ENCODE peak calls at places on chromosomes 2 and 18, in seven cellular contexts. U is cardiac muscle cell, C is thoracic aorta, W is neuronal stem cell, K is GM23248, V is sigmoid colon, E is aorta. Z is an unnamed sample.

GRCh38 chr2:203463176-203463797 is 71.8 kb downstream of the RAPH1 start:
- DNase-seq in U (no peak), C (no peak), W (no peak), V (no peak), K (peak; percentile 50), E (no peak), Z (peak; percentile 22)

GRCh38 chr2:176455865-176456291 is 186.6 kb downstream of the MTX2 start:
- DNase-seq in U (peak; percentile 5), K (peak; percentile 96), W (peak; percentile 37), E (no peak), V (peak; percentile 91), C (no peak), Z (peak; percentile 40)

GRCh38 chr2:118667366-118667765 is 180.1 kb downstream of the EN1 start:
- DNase-seq in W (no peak), C (no peak), K (peak; percentile 54), U (no peak), V (no peak), E (no peak), Z (no peak)

GRCh38 chr2:58025150-58025933 is 21.3 kb upstream of the VRK2 start:
- DNase-seq in E (no peak), C (no peak), K (no peak), W (no peak), V (no peak), U (no peak), Z (no peak)

GRCh38 chr18:79405019-79405780 is 9.5 kb downstream of the NFATC1 start:
- DNase-seq in V (no peak), W (no peak), U (no peak), E (peak; percentile 69), C (no peak), K (no peak), Z (no peak)

GRCh38 chr2:202378001-202378400 is 1.9 kb downstream of the BMPR2 start:
- DNase-seq in W (no peak), E (no peak), V (no peak), K (peak; percentile 37), U (no peak), C (no peak), Z (no peak)

GRCh38 chr18:23838801-23839366 is 149.6 kb downstream of the LAMA3 start:
- DNase-seq in V (no peak), W (no peak), E (no peak), C (no peak), K (peak; percentile 77), U (no peak), Z (no peak)

GRCh38 chr2:47606172-47606571 is 176.8 kb upstream of the MSH6 start:
- DNase-seq in W (no peak), C (no peak), V (no peak), K (no peak), E (no peak), U (no peak), Z (no peak)

GRCh38 chr18:28972333-28972732 is 795.4 kb upstream of the CDH2 start:
- DNase-seq in K (no peak), W (no peak), E (no peak), U (no peak), V (no peak), C (no peak), Z (no peak)

GRCh38 chr18:7924616-7925015 is 357.5 kb downstream of the PTPRM start:
- DNase-seq in C (no peak), V (no peak), U (peak; percentile 10), W (no peak), K (no peak), E (no peak), Z (no peak)

GRCh38 chr2:210606001-210606400 is 49.6 kb downstream of the CPS1 start:
- DNase-seq in K (no peak), E (no peak), W (no peak), V (no peak), U (no peak), C (no peak), Z (no peak)

GRCh38 chr2:220228310-220229006 is 601.0 kb downstream of the SLC4A3 start:
- DNase-seq in U (no peak), C (no peak), E (no peak), K (peak; percentile 97), V (no peak), W (no peak), Z (no peak)

GRCh38 chr2:234957533-234958135 is 5.8 kb downstream of the SH3BP4 start:
- DNase-seq in V (no peak), W (no peak), C (no peak), K (peak; percentile 92), U (no peak), E (no peak), Z (no peak)

GRCh38 chr2:12728221-12728777 is 11.6 kb downstream of the TRIB2 start:
- DNase-seq in E (no peak), V (no peak), W (no peak), K (no peak), U (no peak), C (no peak), Z (no peak)

GRCh38 chr2:204795156-204795555 is 249.9 kb downstream of the PARD3B start:
- DNase-seq in V (no peak), K (peak; percentile 64), E (no peak), W (no peak), U (no peak), C (no peak), Z (no peak)

GRCh38 chr2:172330060-172330671 is 97.2 kb upstream of the ITGA6 start:
- DNase-seq in E (no peak), C (no peak), V (no peak), K (no peak), U (peak; percentile 26), W (no peak), Z (no peak)

GRCh38 chr18:8947576-8947975 is 154.9 kb upstream of the NDUFV2 start:
- DNase-seq in U (no peak), W (no peak), K (no peak), V (no peak), E (no peak), C (no peak), Z (no peak)

GRCh38 chr2:235639387-235639786 is 145.5 kb downstream of the AGAP1 start:
- DNase-seq in E (peak; percentile 88), C (peak; percentile 64), K (peak; percentile 97), W (no peak), U (no peak), V (peak; percentile 96), Z (no peak)

GRCh38 chr2:114543106-114543806 is 100.8 kb downstream of the DPP10 start:
- DNase-seq in V (no peak), C (no peak), U (peak; percentile 14), K (peak; percentile 25), E (no peak), W (no peak), Z (peak; percentile 9)

GRCh38 chr2:28206786-28207185 is 185.9 kb upstream of the FOSL2 start:
- DNase-seq in U (no peak), W (no peak), V (no peak), K (no peak), C (no peak), E (no peak), Z (peak; percentile 28)

GRCh38 chr2:37149626-37150322 is 7.0 kb downstream of the EIF2AK2 start:
- DNase-seq in U (no peak), W (no peak), K (peak; percentile 12), V (no peak), C (no peak), E (no peak), Z (no peak)

GRCh38 chr2:37142546-37142945 is 14.2 kb downstream of the EIF2AK2 start:
- DNase-seq in E (no peak), W (no peak), U (no peak), C (no peak), V (no peak), K (no peak), Z (no peak)

GRCh38 chr2:37148325-37148724 is 8.5 kb downstream of the EIF2AK2 start:
- DNase-seq in E (no peak), V (no peak), K (no peak), C (no peak), W (no peak), U (no peak), Z (no peak)

GRCh38 chr2:37143986-37144385 is 12.8 kb downstream of the EIF2AK2 start:
- DNase-seq in V (no peak), U (no peak), C (no peak), W (no peak), K (peak; percentile 62), E (no peak), Z (no peak)

GRCh38 chr2:37146062-37146461 is 10.7 kb downstream of the EIF2AK2 start:
- DNase-seq in V (no peak), K (no peak), E (no peak), U (no peak), C (no peak), W (no peak), Z (no peak)
- H3K36me3 ChIP-seq in V (peaks cover 14% of the 10 kb centered on the region), K (peaks cover 42% of the 10 kb centered on the region), E (peaks cover 3% of the 10 kb centered on the region), U (peaks cover 27% of the 10 kb centered on the region), C (peaks cover 35% of the 10 kb centered on the region), W (peaks cover 79% of the 10 kb centered on the region), Z (peaks cover 28% of the 10 kb centered on the region)

GRCh38 chr18:76938619-76939018 is 116.3 kb downstream of the ZNF236 start:
- DNase-seq in W (no peak), C (no peak), K (no peak), E (no peak), U (no peak), V (no peak), Z (no peak)

GRCh38 chr18:76948345-76948744 is 126.0 kb downstream of the ZNF236 start:
- DNase-seq in U (no peak), C (no peak), E (no peak), W (no peak), K (no peak), V (no peak), Z (no peak)

GRCh38 chr18:76941284-76941683 is 118.9 kb downstream of the ZNF236 start:
- DNase-seq in E (peak; percentile 33), U (no peak), W (no peak), V (no peak), C (no peak), K (no peak), Z (no peak)

GRCh38 chr18:76943542-76944339 is 121.4 kb downstream of the ZNF236 start:
- DNase-seq in W (no peak), U (no peak), K (peak; percentile 87), C (no peak), E (peak; percentile 78), V (peak; percentile 90), Z (no peak)
- H3K36me3 ChIP-seq in W (peaks cover 36% of the 10 kb centered on the region), U (peaks cover 8% of the 10 kb centered on the region), K (peaks cover 6% of the 10 kb centered on the region), C (peaks cover 12% of the 10 kb centered on the region), E (peaks cover 2% of the 10 kb centered on the region), V (peaks cover 6% of the 10 kb centered on the region), Z (peaks cover 7% of the 10 kb centered on the region)

DNA sequence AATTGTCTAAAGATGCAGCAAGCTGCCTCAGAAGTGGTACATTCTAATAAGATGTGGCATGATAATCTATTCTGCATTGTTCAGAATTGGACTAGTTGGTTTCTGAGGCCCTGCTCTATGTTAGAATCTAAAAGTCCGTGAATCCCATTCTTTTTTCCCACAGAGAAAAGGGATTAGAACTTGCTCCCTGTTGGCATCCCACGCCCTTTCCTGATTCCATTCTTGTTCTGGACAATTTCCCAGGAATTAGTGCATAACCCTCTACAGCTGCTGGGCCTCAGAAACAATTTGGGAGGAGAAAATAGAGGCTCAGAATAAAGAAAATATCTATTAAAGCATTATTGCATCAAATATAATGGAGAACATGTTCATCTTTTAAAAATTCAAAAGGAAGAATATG is 282.7 kb downstream of the NRXN1 start:
- DNase-seq in W (no peak), K (no peak), E (no peak), C (no peak), V (no peak), U (no peak), Z (no peak)
- H3K36me3 ChIP-seq in W (no peaks in the 10 kb centered on the region), K (no peaks in the 10 kb centered on the region), E (no peaks in the 10 kb centered on the region), C (no peaks in the 10 kb centered on the region), V (no peaks in the 10 kb centered on the region), U (no peaks in the 10 kb centered on the region), Z (no peaks in the 10 kb centered on the region)

GRCh38 chr2:186675380-186675779 is 18.5 kb upstream of the FAM171B start:
- DNase-seq in E (no peak), K (no peak), U (no peak), W (no peak), C (no peak), V (no peak), Z (no peak)

GRCh38 chr2:186669146-186669545 is 24.7 kb upstream of the FAM171B start:
- DNase-seq in E (no peak), W (no peak), K (no peak), V (no peak), C (no peak), U (no peak), Z (no peak)

GRCh38 chr2:186670831-186671230 is 23.0 kb upstream of the FAM171B start:
- DNase-seq in U (no peak), V (no peak), K (no peak), E (no peak), C (no peak), W (no peak), Z (no peak)
- H3K36me3 ChIP-seq in U (peaks cover 82% of the 10 kb centered on the region), V (no peaks in the 10 kb centered on the region), K (peaks cover 72% of the 10 kb centered on the region), E (peaks cover 4% of the 10 kb centered on the region), C (peaks cover 60% of the 10 kb centered on the region), W (peaks cover 97% of the 10 kb centered on the region), Z (peaks cover 40% of the 10 kb centered on the region)